ENCODE peak calls at places on chromosomes 11 and 22, in eight cellular contexts. One of them, this sample, is unnamed. For H3K36me3, the result is how much of the 10 kb centered on the place peaks cover.

GRCh38 chr11:72955466-72955865 is 141.3 kb downstream of the ATG16L2 start:
- DNase-seq in neuronal stem cell: no peak
- DNase-seq in H1: no peak
- DNase-seq in colonic mucosa: no peak
- DNase-seq in PC-3: no peak
- DNase-seq in CD8-positive, alpha-beta memory T cell: no peak
- DNase-seq in CD4-positive, CD25-positive, alpha-beta regulatory T cell: no peak
- DNase-seq in HCT116: no peak
- DNase-seq in this sample: no peak

GRCh38 chr22:47156352-47157092 is 394.1 kb downstream of the TBC1D22A start:
- DNase-seq in neuronal stem cell: no peak
- DNase-seq in H1: no peak
- DNase-seq in colonic mucosa: no peak
- DNase-seq in PC-3: no peak
- DNase-seq in CD8-positive, alpha-beta memory T cell: no peak
- DNase-seq in CD4-positive, CD25-positive, alpha-beta regulatory T cell: no peak
- DNase-seq in HCT116: no peak
- DNase-seq in this sample: peak

GRCh38 chr11:1049431-1049891 is 12.9 kb upstream of the MUC6 start:
- DNase-seq in neuronal stem cell: no peak
- DNase-seq in H1: no peak
- DNase-seq in colonic mucosa: no peak
- DNase-seq in PC-3: no peak
- DNase-seq in CD8-positive, alpha-beta memory T cell: no peak
- DNase-seq in CD4-positive, CD25-positive, alpha-beta regulatory T cell: no peak
- DNase-seq in HCT116: no peak
- DNase-seq in this sample: peak

GRCh38 chr11:81975261-81975900 is 758.3 kb downstream of the FAM181B start:
- DNase-seq in neuronal stem cell: no peak
- DNase-seq in H1: no peak
- DNase-seq in colonic mucosa: no peak
- DNase-seq in PC-3: no peak
- DNase-seq in CD8-positive, alpha-beta memory T cell: no peak
- DNase-seq in CD4-positive, CD25-positive, alpha-beta regulatory T cell: no peak
- DNase-seq in HCT116: no peak
- DNase-seq in this sample: no peak

GRCh38 chr22:37060801-37061610 is 9.5 kb downstream of the KCTD17 start:
- DNase-seq in neuronal stem cell: no peak
- DNase-seq in H1: no peak
- DNase-seq in colonic mucosa: no peak
- DNase-seq in PC-3: no peak
- DNase-seq in CD8-positive, alpha-beta memory T cell: no peak
- DNase-seq in CD4-positive, CD25-positive, alpha-beta regulatory T cell: no peak
- DNase-seq in HCT116: no peak
- DNase-seq in this sample: no peak

GRCh38 chr11:27209562-27210005 is 153.4 kb downstream of the CCDC34 start:
- DNase-seq in neuronal stem cell: no peak
- DNase-seq in H1: no peak
- DNase-seq in colonic mucosa: peak
- DNase-seq in PC-3: peak
- DNase-seq in CD8-positive, alpha-beta memory T cell: no peak
- DNase-seq in CD4-positive, CD25-positive, alpha-beta regulatory T cell: no peak
- DNase-seq in HCT116: peak
- DNase-seq in this sample: no peak

GRCh38 chr11:68780829-68781228 is 29.5 kb upstream of the TESMIN start:
- DNase-seq in neuronal stem cell: no peak
- DNase-seq in H1: peak
- DNase-seq in colonic mucosa: peak
- DNase-seq in PC-3: no peak
- DNase-seq in CD8-positive, alpha-beta memory T cell: peak
- DNase-seq in CD4-positive, CD25-positive, alpha-beta regulatory T cell: no peak
- DNase-seq in HCT116: peak
- DNase-seq in this sample: peak

GRCh38 chr11:76669901-76670474 is 559 bp downstream of the LRRC32 start:
- DNase-seq in neuronal stem cell: no peak
- DNase-seq in H1: no peak
- DNase-seq in colonic mucosa: peak
- DNase-seq in PC-3: no peak
- DNase-seq in CD8-positive, alpha-beta memory T cell: no peak
- DNase-seq in CD4-positive, CD25-positive, alpha-beta regulatory T cell: no peak
- DNase-seq in HCT116: no peak
- DNase-seq in this sample: peak

GRCh38 chr11:116171271-116172140 is 601.3 kb downstream of the BUD13 start:
- DNase-seq in neuronal stem cell: no peak
- DNase-seq in H1: peak
- DNase-seq in colonic mucosa: peak
- DNase-seq in PC-3: no peak
- DNase-seq in CD8-positive, alpha-beta memory T cell: no peak
- DNase-seq in CD4-positive, CD25-positive, alpha-beta regulatory T cell: no peak
- DNase-seq in HCT116: no peak
- DNase-seq in this sample: no peak

GRCh38 chr11:2591805-2592204 is 108.0 kb downstream of the KCNQ1OT1 start:
- DNase-seq in neuronal stem cell: no peak
- DNase-seq in H1: no peak
- DNase-seq in colonic mucosa: no peak
- DNase-seq in PC-3: no peak
- DNase-seq in CD8-positive, alpha-beta memory T cell: no peak
- DNase-seq in CD4-positive, CD25-positive, alpha-beta regulatory T cell: no peak
- DNase-seq in HCT116: no peak
- DNase-seq in this sample: peak

GRCh38 chr11:128716661-128717210 is 22.9 kb downstream of the FLI1 start:
- DNase-seq in neuronal stem cell: no peak
- DNase-seq in H1: no peak
- DNase-seq in colonic mucosa: no peak
- DNase-seq in PC-3: no peak
- DNase-seq in CD8-positive, alpha-beta memory T cell: peak
- DNase-seq in CD4-positive, CD25-positive, alpha-beta regulatory T cell: peak
- DNase-seq in HCT116: no peak
- DNase-seq in this sample: no peak

GRCh38 chr11:68803766-68804165 is 38.0 kb downstream of the CPT1A start:
- DNase-seq in neuronal stem cell: no peak
- DNase-seq in H1: no peak
- DNase-seq in colonic mucosa: no peak
- DNase-seq in PC-3: no peak
- DNase-seq in CD8-positive, alpha-beta memory T cell: no peak
- DNase-seq in CD4-positive, CD25-positive, alpha-beta regulatory T cell: no peak
- DNase-seq in HCT116: no peak
- DNase-seq in this sample: no peak

GRCh38 chr11:65581928-65582327 is 6.1 kb downstream of the EHBP1L1 start:
- DNase-seq in neuronal stem cell: no peak
- DNase-seq in H1: no peak
- DNase-seq in colonic mucosa: no peak
- DNase-seq in PC-3: no peak
- DNase-seq in CD8-positive, alpha-beta memory T cell: no peak
- DNase-seq in CD4-positive, CD25-positive, alpha-beta regulatory T cell: no peak
- DNase-seq in HCT116: no peak
- DNase-seq in this sample: no peak
- H3K36me3 ChIP-seq in neuronal stem cell: under half
- H3K36me3 ChIP-seq in H1: under half
- H3K36me3 ChIP-seq in colonic mucosa: under half
- H3K36me3 ChIP-seq in PC-3: under half
- H3K36me3 ChIP-seq in CD8-positive, alpha-beta memory T cell: under half
- H3K36me3 ChIP-seq in CD4-positive, CD25-positive, alpha-beta regulatory T cell: under half
- H3K36me3 ChIP-seq in HCT116: under half
- H3K36me3 ChIP-seq in this sample: half or more

GRCh38 chr11:132125855-132126841 is 755.7 kb downstream of the NTM start:
- DNase-seq in neuronal stem cell: peak
- DNase-seq in H1: peak
- DNase-seq in colonic mucosa: no peak
- DNase-seq in PC-3: peak
- DNase-seq in CD8-positive, alpha-beta memory T cell: no peak
- DNase-seq in CD4-positive, CD25-positive, alpha-beta regulatory T cell: peak
- DNase-seq in HCT116: no peak
- DNase-seq in this sample: no peak

GRCh38 chr11:132123449-132123848 is 753.0 kb downstream of the NTM start:
- DNase-seq in neuronal stem cell: no peak
- DNase-seq in H1: no peak
- DNase-seq in colonic mucosa: no peak
- DNase-seq in PC-3: no peak
- DNase-seq in CD8-positive, alpha-beta memory T cell: no peak
- DNase-seq in CD4-positive, CD25-positive, alpha-beta regulatory T cell: no peak
- DNase-seq in HCT116: no peak
- DNase-seq in this sample: no peak

GRCh38 chr11:132131051-132131450 is 760.6 kb downstream of the NTM start:
- DNase-seq in neuronal stem cell: no peak
- DNase-seq in H1: no peak
- DNase-seq in colonic mucosa: no peak
- DNase-seq in PC-3: no peak
- DNase-seq in CD8-positive, alpha-beta memory T cell: no peak
- DNase-seq in CD4-positive, CD25-positive, alpha-beta regulatory T cell: no peak
- DNase-seq in HCT116: no peak
- DNase-seq in this sample: no peak

GRCh38 chr11:132123854-132124835 is 753.7 kb downstream of the NTM start:
- DNase-seq in neuronal stem cell: no peak
- DNase-seq in H1: no peak
- DNase-seq in colonic mucosa: no peak
- DNase-seq in PC-3: no peak
- DNase-seq in CD8-positive, alpha-beta memory T cell: no peak
- DNase-seq in CD4-positive, CD25-positive, alpha-beta regulatory T cell: no peak
- DNase-seq in HCT116: no peak
- DNase-seq in this sample: no peak

GRCh38 chr11:132126973-132127900 is 756.8 kb downstream of the NTM start:
- DNase-seq in neuronal stem cell: peak
- DNase-seq in H1: no peak
- DNase-seq in colonic mucosa: peak
- DNase-seq in PC-3: peak
- DNase-seq in CD8-positive, alpha-beta memory T cell: no peak
- DNase-seq in CD4-positive, CD25-positive, alpha-beta regulatory T cell: no peak
- DNase-seq in HCT116: no peak
- DNase-seq in this sample: no peak
- H3K4me3 ChIP-seq in neuronal stem cell: no peak
- H3K4me3 ChIP-seq in H1: no peak
- H3K4me3 ChIP-seq in colonic mucosa: peak
- H3K4me3 ChIP-seq in PC-3: peak
- H3K4me3 ChIP-seq in CD8-positive, alpha-beta memory T cell: no peak
- H3K4me3 ChIP-seq in CD4-positive, CD25-positive, alpha-beta regulatory T cell: peak
- H3K4me3 ChIP-seq in HCT116: no peak
- H3K4me3 ChIP-seq in this sample: no peak

GRCh38 chr11:66335531-66336233 is 552 bp downstream of the RIN1 start:
- DNase-seq in neuronal stem cell: no peak
- DNase-seq in H1: peak
- DNase-seq in colonic mucosa: no peak
- DNase-seq in PC-3: peak
- DNase-seq in CD8-positive, alpha-beta memory T cell: no peak
- DNase-seq in CD4-positive, CD25-positive, alpha-beta regulatory T cell: no peak
- DNase-seq in HCT116: no peak
- DNase-seq in this sample: peak

GRCh38 chr11:66337103-66337899 is 1.1 kb upstream of the RIN1 start:
- DNase-seq in neuronal stem cell: no peak
- DNase-seq in H1: peak
- DNase-seq in colonic mucosa: no peak
- DNase-seq in PC-3: no peak
- DNase-seq in CD8-positive, alpha-beta memory T cell: no peak
- DNase-seq in CD4-positive, CD25-positive, alpha-beta regulatory T cell: no peak
- DNase-seq in HCT116: no peak
- DNase-seq in this sample: peak

GRCh38 chr11:66334605-66335442 is 1.4 kb downstream of the RIN1 start:
- DNase-seq in neuronal stem cell: no peak
- DNase-seq in H1: no peak
- DNase-seq in colonic mucosa: no peak
- DNase-seq in PC-3: no peak
- DNase-seq in CD8-positive, alpha-beta memory T cell: no peak
- DNase-seq in CD4-positive, CD25-positive, alpha-beta regulatory T cell: no peak
- DNase-seq in HCT116: no peak
- DNase-seq in this sample: no peak

GRCh38 chr11:66338276-66339162 is 2.3 kb upstream of the RIN1 start:
- DNase-seq in neuronal stem cell: no peak
- DNase-seq in H1: no peak
- DNase-seq in colonic mucosa: no peak
- DNase-seq in PC-3: no peak
- DNase-seq in CD8-positive, alpha-beta memory T cell: no peak
- DNase-seq in CD4-positive, CD25-positive, alpha-beta regulatory T cell: no peak
- DNase-seq in HCT116: no peak
- DNase-seq in this sample: peak

DNA sequence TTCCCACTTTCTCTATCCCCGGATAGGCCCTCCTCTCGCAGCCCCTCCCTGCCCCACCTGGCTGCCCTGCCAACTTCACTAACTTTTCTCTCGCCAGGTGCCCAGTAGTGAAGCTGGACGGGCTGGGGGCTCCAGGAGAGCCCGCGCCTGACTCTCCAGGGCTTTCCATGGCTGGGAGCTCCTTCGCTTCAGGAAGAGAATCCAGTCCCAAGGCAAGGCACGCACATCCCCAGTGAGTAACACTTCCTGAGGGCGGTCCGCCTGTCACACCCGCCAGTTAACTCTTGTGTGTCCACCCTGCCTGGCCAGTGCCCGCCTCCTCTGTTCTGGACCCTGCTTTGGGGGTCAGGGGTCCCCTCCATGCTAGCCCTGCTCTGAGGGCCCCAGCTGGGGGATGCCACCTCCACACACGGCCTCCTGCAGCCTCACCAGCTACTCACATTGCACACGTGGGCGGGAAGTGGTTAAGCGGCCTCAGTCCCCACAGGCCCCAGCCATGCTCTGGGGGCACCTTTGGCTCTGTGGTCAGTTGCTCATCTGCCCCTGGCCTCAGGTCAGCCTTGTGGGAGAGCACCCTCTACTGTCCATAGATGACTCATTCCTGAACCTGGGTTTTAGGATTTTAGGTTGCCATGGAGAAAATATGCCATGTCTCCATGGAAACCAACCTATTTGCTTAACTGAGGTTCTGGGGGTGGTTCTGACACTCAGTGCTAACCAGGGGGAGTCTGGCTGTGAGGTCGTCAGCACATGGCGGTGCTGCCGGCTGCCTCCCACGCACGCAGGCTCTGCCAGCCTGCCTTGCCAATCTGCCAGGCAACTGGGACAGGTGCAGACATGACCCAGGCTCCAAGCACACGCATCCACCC is at the start of gene RIN1:
- DNase-seq in neuronal stem cell: no peak
- DNase-seq in H1: peak
- DNase-seq in colonic mucosa: peak
- DNase-seq in PC-3: peak
- DNase-seq in CD8-positive, alpha-beta memory T cell: peak
- DNase-seq in CD4-positive, CD25-positive, alpha-beta regulatory T cell: no peak
- DNase-seq in HCT116: peak
- DNase-seq in this sample: peak
- H3K36me3 ChIP-seq in neuronal stem cell: under half
- H3K36me3 ChIP-seq in H1: under half
- H3K36me3 ChIP-seq in colonic mucosa: under half
- H3K36me3 ChIP-seq in PC-3: under half
- H3K36me3 ChIP-seq in CD8-positive, alpha-beta memory T cell: under half
- H3K36me3 ChIP-seq in CD4-positive, CD25-positive, alpha-beta regulatory T cell: under half
- H3K36me3 ChIP-seq in HCT116: under half
- H3K36me3 ChIP-seq in this sample: half or more

DNA sequence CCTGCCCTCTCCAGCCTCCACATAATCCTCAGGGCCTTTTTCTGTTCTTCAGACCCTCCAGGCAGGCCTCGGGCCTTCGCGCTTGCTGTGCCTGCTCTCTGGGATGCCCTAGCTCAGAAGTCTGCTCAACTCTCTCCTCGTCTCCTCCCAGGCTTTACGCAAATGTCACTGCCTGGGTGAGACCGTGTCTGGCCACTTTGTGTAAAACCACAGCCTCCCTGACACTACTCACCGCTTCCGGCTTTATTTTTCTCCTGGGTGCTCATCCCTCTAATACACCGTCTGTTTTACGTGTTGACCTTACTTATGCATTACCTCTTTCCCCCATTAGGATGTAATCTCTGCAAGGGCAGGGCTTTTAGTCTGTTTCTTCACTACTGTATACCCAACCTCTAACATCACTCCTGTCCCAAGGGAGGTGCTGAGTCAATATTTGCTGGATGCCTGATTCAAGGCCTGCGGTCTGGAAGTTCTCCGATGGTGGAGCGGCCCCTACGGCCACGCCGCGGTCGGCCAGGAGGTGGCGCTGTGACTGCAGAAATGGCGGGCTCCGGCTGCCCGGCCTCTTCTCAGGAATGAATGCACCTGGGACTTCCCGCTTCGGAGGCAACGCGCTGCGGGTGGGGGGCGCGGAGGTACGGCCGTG is 58.2 kb upstream of the THY1 start:
- DNase-seq in neuronal stem cell: peak
- DNase-seq in H1: peak
- DNase-seq in colonic mucosa: peak
- DNase-seq in PC-3: peak
- DNase-seq in CD8-positive, alpha-beta memory T cell: peak
- DNase-seq in CD4-positive, CD25-positive, alpha-beta regulatory T cell: peak
- DNase-seq in HCT116: no peak
- DNase-seq in this sample: peak
- H3K4me3 ChIP-seq in neuronal stem cell: no peak
- H3K4me3 ChIP-seq in H1: peak
- H3K4me3 ChIP-seq in colonic mucosa: no peak
- H3K4me3 ChIP-seq in PC-3: no peak
- H3K4me3 ChIP-seq in CD8-positive, alpha-beta memory T cell: no peak
- H3K4me3 ChIP-seq in CD4-positive, CD25-positive, alpha-beta regulatory T cell: no peak
- H3K4me3 ChIP-seq in HCT116: no peak
- H3K4me3 ChIP-seq in this sample: no peak

This sample was measured in left lung.